ENCODE peak calls at places on chromosome 6, in five cellular contexts. H is K562, K is A549, V is GM12878, S is HepG2. D is an unnamed sample.

GRCh38 chr6:79868098-79868722 is 79.1 kb downstream of the ELOVL4 start:
- DNase-seq in K (peak), S (peak), H (peak), V (peak), D (peak)

GRCh38 chr6:43978473-43979360 is 148.5 kb downstream of the MRPL14 start:
- DNase-seq in H (no peak), K (no peak), V (no peak), S (no peak), D (no peak)

GRCh38 chr6:87274660-87275273 is 47.6 kb upstream of the SMIM8 start:
- DNase-seq in H (no peak), S (no peak), V (no peak), K (no peak), D (no peak)

GRCh38 chr6:24666097-24666615 is 543 bp downstream of the TDP2 start:
- DNase-seq in V (no peak), K (no peak), S (no peak), H (peak), D (no peak)

GRCh38 chr6:153172815-153173214 is 41.7 kb upstream of the RGS17 start:
- DNase-seq in V (no peak), H (no peak), S (no peak), K (no peak), D (no peak)

GRCh38 chr6:25365159-25365558 is 86.0 kb downstream of the CARMIL1 start:
- DNase-seq in K (no peak), V (no peak), S (no peak), H (no peak), D (no peak)

GRCh38 chr6:7246401-7247178 is 66.4 kb downstream of the SSR1 start:
- DNase-seq in K (no peak), V (no peak), H (no peak), S (no peak), D (peak)

GRCh38 chr6:141562181-141562800 is 570.4 kb upstream of the GJE1 start:
- DNase-seq in K (no peak), V (no peak), S (no peak), H (peak), D (peak)

GRCh38 chr6:169173532-169174268 is 79.9 kb downstream of the THBS2 start:
- DNase-seq in K (no peak), S (no peak), V (no peak), H (no peak), D (no peak)

GRCh38 chr6:152167639-152168603 is 360.4 kb downstream of the ESR1 start:
- DNase-seq in V (no peak), K (no peak), H (no peak), S (no peak), D (no peak)

GRCh38 chr6:90249044-90249443 is 47.6 kb downstream of the BACH2 start:
- DNase-seq in V (no peak), S (no peak), H (no peak), K (no peak), D (no peak)

GRCh38 chr6:28758046-28758817 is 165.6 kb downstream of the TRIM27 start:
- DNase-seq in H (peak), K (peak), V (no peak), S (peak), D (peak)

GRCh38 chr6:17417817-17418216 is 24.4 kb downstream of the CAP2 start:
- DNase-seq in V (no peak), S (no peak), H (no peak), K (peak), D (peak)

GRCh38 chr6:109961666-109962065 is 16.4 kb upstream of the GPR6 start:
- DNase-seq in V (no peak), S (no peak), H (no peak), K (no peak), D (no peak)

GRCh38 chr6:116827561-116828240 is 1.2 kb downstream of the GPRC6A start:
- DNase-seq in H (no peak), S (no peak), V (no peak), K (no peak), D (peak)

GRCh38 chr6:44712353-44713147 is 325.0 kb downstream of the CDC5L start:
- DNase-seq in K (no peak), V (no peak), H (no peak), S (no peak), D (no peak)

GRCh38 chr6:106156863-106157262 is 70.7 kb downstream of the PRDM1 start:
- DNase-seq in H (no peak), K (no peak), S (no peak), V (no peak), D (no peak)

DNA sequence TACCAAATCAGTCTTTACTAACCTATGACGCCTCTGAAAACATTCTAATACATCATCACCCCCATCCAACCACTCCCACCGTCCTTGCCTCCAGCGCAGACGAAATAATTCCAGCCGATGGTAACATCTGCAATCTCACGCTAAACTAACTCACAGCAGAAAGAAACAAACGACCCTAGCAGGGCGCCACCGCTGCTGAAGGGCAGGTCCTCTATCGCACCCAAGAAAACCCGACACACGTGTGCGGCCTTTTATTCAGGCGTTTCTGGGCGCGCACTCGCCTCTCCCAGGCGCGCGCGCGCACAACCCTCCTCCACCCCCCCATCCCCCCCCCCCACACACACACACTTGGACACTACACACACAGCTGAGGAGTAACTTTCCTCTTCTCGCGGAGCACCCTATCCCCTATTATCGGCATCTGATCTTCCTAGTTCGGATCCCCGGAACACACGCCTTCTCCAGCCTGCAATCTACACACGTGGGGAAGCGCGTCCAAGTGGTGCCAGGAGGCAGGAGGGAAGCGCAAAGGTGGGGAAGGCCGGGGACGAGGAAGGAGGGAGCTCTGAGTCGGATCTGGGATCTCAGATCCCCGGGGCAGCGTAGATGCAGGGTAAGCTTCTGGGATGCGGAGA is 1.4 kb downstream of the GFOD1 start:
- DNase-seq in S (peak), H (peak), K (peak), V (no peak), D (peak)
- TF ChIP-seq JUNB in S (peak), H (no peak), K (no peak), V (no peak), D (no peak)

GRCh38 chr6:167827588-167828324 is 1.0 kb downstream of the AFDN start:
- DNase-seq in S (peak), H (no peak), V (no peak), K (peak), D (peak)

GRCh38 chr6:167826230-167827061 is at the start of gene AFDN:
- DNase-seq in S (no peak), K (peak), H (peak), V (no peak), D (peak)

GRCh38 chr6:167825759-167826229 is 917 bp upstream of the AFDN start:
- DNase-seq in V (no peak), H (peak), S (peak), K (peak), D (peak)

GRCh38 chr6:167828325-167828956 is 1.7 kb downstream of the AFDN start:
- DNase-seq in V (no peak), S (no peak), K (no peak), H (no peak), D (no peak)

GRCh38 chr6:167827062-167827587 is 414 bp downstream of the AFDN start:
- DNase-seq in H (peak), V (no peak), K (no peak), S (no peak), D (peak)
- TF ChIP-seq JUNB in H (no peak), V (no peak), K (no peak), S (no peak), D (no peak)

GRCh38 chr6:93323630-93324029 is 95.7 kb downstream of the EPHA7 start:
- DNase-seq in V (no peak), K (no peak), S (no peak), H (no peak), D (no peak)

GRCh38 chr6:93318127-93318526 is 101.2 kb downstream of the EPHA7 start:
- DNase-seq in H (no peak), V (no peak), K (no peak), S (no peak), D (no peak)

GRCh38 chr6:93317587-93317986 is 101.8 kb downstream of the EPHA7 start:
- DNase-seq in H (no peak), S (no peak), V (no peak), K (no peak), D (no peak)

GRCh38 chr6:93319304-93319703 is 100.1 kb downstream of the EPHA7 start:
- DNase-seq in V (no peak), K (no peak), H (no peak), S (no peak), D (no peak)
- TF ChIP-seq JUNB in V (no peak), K (no peak), H (no peak), S (no peak), D (no peak)

GRCh38 chr6:31718294-31718693 is 3.1 kb downstream of the LY6G6D start:
- DNase-seq in V (no peak), H (no peak), K (no peak), S (no peak), D (peak)
- TF ChIP-seq JUNB in V (no peak), H (no peak), K (no peak), S (no peak), D (no peak)

DNA sequence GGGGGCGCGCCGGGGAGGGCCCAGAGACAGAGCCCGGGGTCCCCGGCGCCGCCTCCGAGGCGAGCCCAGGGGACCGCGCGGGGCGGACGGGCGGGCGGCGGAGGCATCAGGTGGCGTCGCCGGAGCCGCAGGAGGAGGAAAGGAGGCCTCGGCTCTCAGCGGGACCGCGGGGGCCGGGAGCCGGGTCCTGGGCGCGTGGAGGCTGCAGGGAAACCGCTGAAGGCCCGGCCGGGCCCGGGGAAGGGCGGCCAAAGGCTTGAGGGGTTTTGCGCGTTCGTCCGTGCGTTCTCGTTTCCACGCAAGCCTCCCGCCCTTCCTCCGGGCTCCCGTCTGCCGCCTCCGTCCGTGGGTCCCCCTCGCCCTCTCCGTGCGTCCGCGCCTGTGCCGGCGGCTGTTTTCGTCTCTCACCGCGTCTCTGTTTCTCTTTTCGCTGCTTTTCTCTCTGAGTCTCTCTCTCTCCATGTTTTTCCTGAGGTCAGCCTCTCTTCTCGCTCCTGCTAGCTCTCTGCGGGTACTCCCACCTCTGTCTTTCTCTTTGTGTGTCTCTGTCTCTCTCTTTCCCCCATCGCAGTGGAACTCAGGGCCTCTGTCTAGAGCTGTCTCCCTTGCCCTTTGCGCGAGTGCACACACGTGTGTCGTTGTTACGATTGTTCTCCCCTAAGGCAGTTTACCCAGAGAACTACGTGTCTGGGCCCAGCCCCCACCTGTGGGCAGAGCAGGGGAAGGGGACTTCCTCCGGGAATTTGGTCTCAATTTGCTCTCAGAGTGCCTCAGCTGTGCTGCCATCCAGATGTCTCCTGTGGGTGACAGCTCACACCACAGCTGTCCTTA is 2.1 kb downstream of the IRF4 start:
- DNase-seq in K (no peak), S (no peak), H (no peak), V (no peak), D (peak)
- TF ChIP-seq JUNB in K (no peak), S (no peak), H (no peak), V (no peak), D (no peak)

GRCh38 chr6:29927841-29928388 is 14.4 kb upstream of the HLA-A start:
- DNase-seq in K (no peak), H (no peak), V (no peak), S (no peak), D (no peak)
- TF ChIP-seq JUNB in K (no peak), H (no peak), V (no peak), S (no peak), D (no peak)

D was measured in GM23338.